ENCODE peak calls at places on chromosomes 3 and 15, in nine cellular contexts. F is left ventricle myocardium inferior; T is psoas muscle; X is HCT116; E is SK-N-SH; A is effector memory CD4-positive, alpha-beta T cell; Y is fibroblast of lung; V is aorta; S is lung. J is an unnamed sample. For H3K9me3, the result is how much of the 10 kb centered on the place peaks cover.

GRCh38 chr15:66480267-66480666 is 17.3 kb downstream of the SNAPC5 start:
- DNase-seq in F (no peak), T (no peak), V (no peak), Y (no peak), S (no peak), E (no peak), X (no peak), A (no peak), J (no peak)

GRCh38 chr3:10495003-10495402 is 10.4 kb downstream of the ATP2B2 start:
- DNase-seq in F (peak), T (peak), Y (peak), S (peak), E (peak), A (no peak), X (peak), V (no peak), J (no peak)

GRCh38 chr3:47283193-47283537 is 421 bp downstream of the KLHL18 start:
- DNase-seq in V (no peak), T (peak), A (no peak), E (no peak), S (peak), F (no peak), Y (no peak), X (no peak), J (peak)

GRCh38 chr3:161221881-161222600 is 930 bp downstream of the NMD3 start:
- DNase-seq in S (no peak), X (no peak), A (no peak), Y (peak), T (no peak), E (peak), F (no peak), V (peak), J (no peak)

GRCh38 chr3:159839561-159840379 is 148.9 kb upstream of the IL12A start:
- DNase-seq in V (no peak), E (peak), Y (peak), T (peak), A (no peak), S (no peak), X (no peak), F (peak), J (no peak)

GRCh38 chr3:69379661-69380060 is 6.2 kb downstream of the FRMD4B start:
- DNase-seq in F (no peak), Y (peak), S (no peak), E (no peak), A (no peak), X (no peak), V (no peak), T (no peak), J (no peak)

GRCh38 chr3:29099296-29099695 is 181.6 kb upstream of the RBMS3 start:
- DNase-seq in E (peak), F (no peak), A (no peak), T (no peak), V (no peak), Y (peak), S (no peak), X (no peak), J (no peak)

GRCh38 chr3:8987673-8988655 is 24.7 kb upstream of the RAD18 start:
- DNase-seq in V (peak), S (peak), F (peak), Y (peak), A (peak), X (peak), E (peak), T (peak), J (no peak)

GRCh38 chr3:114686624-114687023 is 392.8 kb downstream of the TIGIT start:
- DNase-seq in Y (no peak), S (no peak), A (no peak), E (no peak), T (no peak), X (no peak), F (no peak), V (no peak), J (no peak)

GRCh38 chr3:174955513-174956001 is 96.4 kb downstream of the NAALADL2 start:
- DNase-seq in S (no peak), X (peak), F (no peak), T (no peak), E (no peak), A (no peak), V (no peak), Y (no peak), J (no peak)

GRCh38 chr15:33242165-33242564 is 47.7 kb upstream of the FMN1 start:
- DNase-seq in E (peak), T (no peak), S (no peak), V (no peak), X (no peak), F (no peak), Y (no peak), A (no peak), J (no peak)

GRCh38 chr3:143016321-143016972 is 15.1 kb downstream of the U2SURP start:
- DNase-seq in S (no peak), T (no peak), X (no peak), E (no peak), V (no peak), Y (no peak), A (no peak), F (no peak), J (no peak)

GRCh38 chr15:69976366-69976994 is 121.2 kb downstream of the TLE3 start:
- DNase-seq in T (no peak), V (no peak), Y (peak), X (no peak), A (no peak), F (no peak), S (no peak), E (no peak), J (no peak)

GRCh38 chr3:114809668-114810413 is 337.2 kb downstream of the ZBTB20 start:
- DNase-seq in F (no peak), S (no peak), E (no peak), X (no peak), V (no peak), A (no peak), Y (peak), T (no peak), J (no peak)

GRCh38 chr3:129593595-129594339 is 12.7 kb downstream of the PLXND1 start:
- DNase-seq in S (peak), E (no peak), Y (peak), X (no peak), A (peak), T (no peak), F (no peak), V (no peak), J (no peak)

GRCh38 chr15:57284535-57284934 is 91.8 kb upstream of the CGNL1 start:
- DNase-seq in T (no peak), S (no peak), X (no peak), V (no peak), E (no peak), F (no peak), A (no peak), Y (no peak), J (no peak)

GRCh38 chr3:166760114-166760513 is 620.0 kb downstream of the ZBBX start:
- DNase-seq in E (no peak), A (no peak), X (no peak), S (no peak), T (no peak), Y (no peak), F (no peak), V (no peak), J (no peak)

GRCh38 chr3:186705882-186706780 is 11.0 kb upstream of the KNG1 start:
- DNase-seq in F (no peak), X (no peak), S (no peak), Y (no peak), E (no peak), V (no peak), T (no peak), A (no peak), J (no peak)

GRCh38 chr15:71448688-71449114 is 333.4 kb downstream of the THSD4 start:
- DNase-seq in X (peak), E (peak), S (peak), A (no peak), F (no peak), T (no peak), Y (peak), V (no peak), J (no peak)

GRCh38 chr3:94734201-94734600 is 671.3 kb downstream of the NSUN3 start:
- DNase-seq in T (no peak), Y (no peak), S (no peak), A (no peak), X (no peak), E (no peak), F (no peak), V (no peak), J (no peak)

GRCh38 chr3:72438072-72438471 is 410.2 kb downstream of the SHQ1 start:
- DNase-seq in S (no peak), E (no peak), T (no peak), V (no peak), X (no peak), Y (no peak), A (no peak), F (no peak), J (no peak)

GRCh38 chr3:50594253-50594785 is 17.3 kb downstream of the CISH start:
- DNase-seq in V (no peak), F (no peak), Y (no peak), S (no peak), E (peak), X (no peak), T (peak), A (no peak), J (no peak)

GRCh38 chr15:25366058-25366457 is 72.8 kb downstream of the UBE3A start:
- DNase-seq in X (no peak), S (no peak), E (no peak), T (no peak), Y (no peak), V (no peak), F (no peak), A (no peak), J (no peak)

GRCh38 chr3:33664195-33664594 is 53.9 kb downstream of the CLASP2 start:
- DNase-seq in S (no peak), A (no peak), E (no peak), X (no peak), Y (peak), T (no peak), V (no peak), F (no peak), J (no peak)

GRCh38 chr15:63610209-63610841 is 13.1 kb downstream of the FBXL22 start:
- DNase-seq in A (peak), F (peak), E (peak), Y (peak), S (peak), V (peak), T (peak), X (peak), J (peak)

GRCh38 chr3:97930018-97930417 is 42.2 kb downstream of the RIOX2 start:
- DNase-seq in Y (no peak), X (no peak), E (no peak), F (no peak), S (no peak), V (no peak), A (no peak), T (no peak), J (no peak)

GRCh38 chr3:41026394-41027177 is 172.7 kb upstream of the CTNNB1 start:
- DNase-seq in T (peak), A (no peak), F (peak), Y (peak), S (no peak), X (no peak), E (peak), V (no peak), J (no peak)

GRCh38 chr15:78541744-78542034 is 1.4 kb downstream of the PSMA4 start:
- DNase-seq in V (no peak), E (no peak), S (no peak), X (no peak), A (no peak), F (no peak), T (no peak), Y (no peak), J (no peak)

GRCh38 chr3:124985358-124985757 is 50.8 kb upstream of the MUC13 start:
- DNase-seq in S (no peak), E (no peak), F (no peak), X (peak), V (no peak), T (no peak), Y (peak), A (no peak), J (no peak)

GRCh38 chr3:119831941-119832371 is 50.1 kb downstream of the NR1I2 start:
- DNase-seq in V (no peak), Y (no peak), F (no peak), X (no peak), A (no peak), T (no peak), S (no peak), E (no peak), J (no peak)

GRCh38 chr3:50516048-50516871 is 12.8 kb upstream of the CACNA2D2 start:
- DNase-seq in V (no peak), X (no peak), T (peak), E (peak), S (peak), A (no peak), F (peak), Y (peak), J (no peak)

GRCh38 chr3:160343132-160343531 is 55.9 kb downstream of the IFT80 start:
- DNase-seq in X (no peak), E (peak), S (no peak), F (no peak), Y (peak), A (no peak), V (no peak), T (no peak), J (no peak)

GRCh38 chr3:182682263-182683229 is 110.8 kb upstream of the ATP11B start:
- DNase-seq in S (no peak), Y (peak), V (peak), E (peak), T (peak), X (no peak), A (peak), F (peak), J (peak)

GRCh38 chr3:49132437-49133225 is at the start of gene LAMB2:
- DNase-seq in X (peak), F (peak), Y (peak), A (no peak), V (peak), S (peak), T (peak), E (peak), J (no peak)

GRCh38 chr15:93829115-93829849 is 402.1 kb upstream of the MCTP2 start:
- DNase-seq in V (no peak), Y (no peak), A (no peak), T (no peak), F (no peak), X (no peak), E (peak), S (no peak), J (no peak)

GRCh38 chr3:24137958-24138875 is 193.1 kb downstream of the NR1D2 start:
- DNase-seq in X (no peak), A (no peak), V (no peak), T (no peak), F (no peak), Y (no peak), E (no peak), S (no peak), J (no peak)

GRCh38 chr3:126777366-126777765 is 73.3 kb downstream of the CHCHD6 start:
- DNase-seq in E (no peak), S (no peak), X (no peak), Y (no peak), A (no peak), F (no peak), T (no peak), V (no peak), J (no peak)

GRCh38 chr3:181700168-181701087 is 11.3 kb upstream of the SOX2 start:
- DNase-seq in A (no peak), E (peak), X (peak), Y (peak), V (no peak), T (no peak), F (peak), S (peak), J (peak)

GRCh38 chr3:380801-381200 is 184.2 kb downstream of the CHL1 start:
- DNase-seq in E (no peak), V (no peak), F (no peak), X (no peak), S (no peak), A (no peak), T (no peak), Y (no peak), J (no peak)

GRCh38 chr3:385151-385550 is 188.6 kb downstream of the CHL1 start:
- DNase-seq in S (no peak), A (no peak), T (no peak), Y (peak), V (no peak), X (no peak), E (no peak), F (no peak), J (no peak)
- H3K9me3 ChIP-seq in S (under half), A (under half), T (under half), Y (under half), V (under half), X (under half), E (under half), F (under half), J (under half)

DNA sequence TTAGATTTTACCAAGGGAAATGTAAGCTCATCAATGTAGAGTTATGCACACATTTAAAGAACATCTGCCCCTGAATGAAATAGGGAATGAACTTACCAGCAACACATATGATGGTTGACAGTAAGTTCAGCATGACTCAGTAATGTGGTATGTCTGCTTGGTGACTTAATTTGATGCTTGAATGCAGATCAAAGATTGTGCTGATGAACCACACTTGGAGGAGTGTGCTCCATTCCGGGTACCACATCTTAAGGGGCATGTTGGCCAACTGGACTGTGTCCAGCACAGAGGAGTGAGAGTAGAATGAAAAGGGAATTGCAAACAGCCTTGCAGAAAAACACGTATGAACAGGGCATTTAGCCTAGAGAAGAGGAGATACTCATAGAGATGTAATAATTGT is 171.0 kb upstream of the RARB start:
- DNase-seq in X (no peak), Y (peak), S (no peak), F (no peak), A (no peak), V (no peak), T (no peak), E (no peak), J (no peak)
- H3K9me3 ChIP-seq in X (under half), Y (under half), S (under half), F (under half), A (under half), V (under half), T (under half), E (under half), J (under half)

DNA sequence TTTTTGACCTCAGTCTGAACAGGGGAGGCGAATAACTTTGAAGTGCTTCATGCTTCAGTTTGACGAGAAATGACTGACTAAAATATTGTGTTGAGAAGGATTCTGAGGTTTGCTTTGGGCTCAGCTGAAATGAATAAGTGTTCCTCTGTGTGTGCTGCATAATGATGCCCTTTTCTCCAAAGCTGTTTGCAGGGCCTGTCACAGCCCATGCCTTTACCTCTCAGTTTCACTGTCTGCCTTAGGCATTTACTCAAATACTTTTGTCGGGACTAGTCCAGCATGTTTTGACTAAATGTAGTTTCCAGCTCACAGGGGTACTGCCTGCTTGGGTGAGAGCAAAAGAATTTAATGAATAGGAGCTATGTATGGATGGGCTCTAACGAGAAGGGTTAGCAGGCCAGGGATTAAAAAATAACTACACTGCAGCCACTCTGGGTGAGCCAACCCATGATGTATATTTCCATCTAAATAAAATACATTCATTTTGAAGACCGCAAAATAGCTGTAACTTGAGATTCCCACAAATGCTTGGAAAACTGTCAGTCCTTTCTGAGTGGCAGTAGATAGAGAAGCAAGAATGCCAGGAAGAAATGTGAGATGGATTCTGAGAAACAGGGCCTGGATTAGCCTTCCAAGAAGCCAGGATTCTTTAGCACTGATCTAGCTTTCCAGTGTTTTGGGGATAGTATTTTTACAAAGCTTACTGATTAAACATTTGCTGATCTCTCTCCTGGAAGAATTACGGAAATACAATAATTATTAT is 549.2 kb upstream of the TBL1XR1 start:
- DNase-seq in F (no peak), Y (peak), A (no peak), X (no peak), S (no peak), T (no peak), V (no peak), E (no peak), J (no peak)
- H3K9me3 ChIP-seq in F (under half), Y (under half), A (under half), X (under half), S (under half), T (under half), V (under half), E (under half), J (under half)

GRCh38 chr15:79923515-79924169 is 26.8 kb upstream of the MTHFS start:
- DNase-seq in X (peak), F (peak), T (peak), E (peak), V (peak), A (peak), Y (peak), S (peak), J (peak)

GRCh38 chr15:79919749-79920511 is 23.1 kb upstream of the MTHFS start:
- DNase-seq in F (no peak), T (no peak), Y (no peak), X (no peak), V (no peak), A (no peak), S (no peak), E (no peak), J (no peak)

GRCh38 chr15:79922512-79923067 is 25.8 kb upstream of the MTHFS start:
- DNase-seq in A (no peak), S (no peak), E (no peak), X (no peak), F (no peak), Y (peak), V (no peak), T (no peak), J (no peak)

GRCh38 chr15:79924379-79924778 is 27.6 kb upstream of the MTHFS start:
- DNase-seq in X (no peak), A (no peak), E (no peak), S (no peak), Y (no peak), T (no peak), V (no peak), F (no peak), J (no peak)

GRCh38 chr15:79923068-79923514 is 26.3 kb upstream of the MTHFS start:
- DNase-seq in F (peak), S (peak), A (peak), Y (peak), T (peak), E (peak), X (no peak), V (peak), J (peak)
- H3K9me3 ChIP-seq in F (under half), S (under half), A (under half), Y (under half), T (under half), E (under half), X (under half), V (under half), J (under half)

GRCh38 chr3:44659015-44659414 is 10.5 kb downstream of the ZNF35 start:
- DNase-seq in Y (no peak), S (no peak), T (no peak), E (no peak), F (no peak), V (no peak), A (no peak), X (no peak), J (no peak)
- H3K9me3 ChIP-seq in Y (under half), S (under half), T (under half), E (under half), F (under half), V (under half), A (under half), X (under half), J (under half)

GRCh38 chr15:21260966-21261395 is 179.3 kb downstream of the POTEB3 start:
- DNase-seq in A (no peak), X (no peak), F (peak), V (peak), T (peak), Y (no peak), E (no peak), S (no peak), J (no peak)
- H3K9me3 ChIP-seq in A (under half), X (under half), F (under half), V (under half), T (under half), Y (under half), E (under half), S (under half), J (under half)

GRCh38 chr3:163335429-163335828 is 1742.9 kb downstream of the SI start:
- DNase-seq in S (no peak), Y (no peak), X (no peak), F (no peak), E (no peak), T (no peak), V (no peak), A (no peak), J (no peak)
- H3K9me3 ChIP-seq in S (under half), Y (under half), X (under half), F (under half), E (under half), T (under half), V (under half), A (under half), J (under half)

GRCh38 chr3:84304214-84304613 is 654.6 kb upstream of the CADM2 start:
- DNase-seq in A (no peak), X (no peak), T (no peak), S (no peak), F (no peak), V (no peak), E (no peak), Y (no peak), J (no peak)
- H3K9me3 ChIP-seq in A (under half), X (under half), T (under half), S (under half), F (under half), V (under half), E (under half), Y (under half), J (under half)